ENCODE peak calls at places on chromosomes 7 and 10, in seven cellular contexts. M is AG04449; C is HFF-Myc; V is CD8-positive, alpha-beta T cell; X is tibial nerve; Z is fibroblast of pulmonary artery; D is transverse colon. J is an unnamed sample.

GRCh38 chr7:116661741-116662329 is 10.2 kb upstream of the MET start:
- DNase-seq in Z (no peak), M (no peak), D (no peak), X (no peak), V (no peak), C (no peak), J (no peak)

GRCh38 chr7:50363327-50364060 is 59.0 kb downstream of the IKZF1 start:
- DNase-seq in C (no peak), V (no peak), M (no peak), D (no peak), X (no peak), Z (no peak), J (no peak)

GRCh38 chr7:922334-923107 is 32.0 kb downstream of the ADAP1 start:
- DNase-seq in X (peak), Z (no peak), C (no peak), M (no peak), D (peak), V (peak), J (no peak)

GRCh38 chr7:104252409-104253134 is 44.8 kb upstream of the ORC5 start:
- DNase-seq in C (no peak), V (no peak), Z (peak), D (no peak), M (no peak), X (no peak), J (no peak)

GRCh38 chr7:5419523-5420107 is 4.0 kb downstream of the TNRC18 start:
- DNase-seq in V (no peak), Z (no peak), D (no peak), C (no peak), M (no peak), X (peak), J (no peak)

GRCh38 chr7:48250441-48250951 is 79.2 kb downstream of the ABCA13 start:
- DNase-seq in D (no peak), C (no peak), X (no peak), V (no peak), Z (peak), M (no peak), J (no peak)

GRCh38 chr10:8319704-8320103 is 265.2 kb downstream of the GATA3 start:
- DNase-seq in C (no peak), V (no peak), D (no peak), M (no peak), X (no peak), Z (no peak), J (no peak)

GRCh38 chr10:73818402-73818801 is 7.0 kb upstream of the NDST2 start:
- DNase-seq in C (no peak), M (no peak), V (no peak), X (no peak), D (no peak), Z (no peak), J (no peak)

GRCh38 chr10:59557052-59557451 is 152.6 kb downstream of the SLC16A9 start:
- DNase-seq in D (no peak), V (no peak), M (no peak), X (no peak), Z (peak), C (no peak), J (no peak)

GRCh38 chr7:55776196-55776595 is 86.4 kb downstream of the SEPTIN14 start:
- DNase-seq in X (no peak), D (no peak), Z (no peak), M (no peak), V (no peak), C (no peak), J (no peak)

GRCh38 chr10:97279121-97279815 is 13.2 kb downstream of the ARHGAP19 start:
- DNase-seq in D (peak), X (no peak), C (no peak), M (no peak), V (no peak), Z (peak), J (no peak)

GRCh38 chr7:23462846-23463245 is 7.4 kb downstream of the IGF2BP3 start:
- DNase-seq in V (no peak), M (no peak), C (no peak), D (no peak), Z (peak), X (no peak), J (no peak)

GRCh38 chr10:133397938-133398337 is 4.0 kb downstream of the MTG1 start:
- DNase-seq in D (no peak), M (no peak), V (no peak), Z (no peak), C (no peak), X (no peak), J (no peak)

GRCh38 chr10:72754275-72755032 is 62.5 kb downstream of the MCU start:
- DNase-seq in Z (no peak), C (no peak), V (no peak), D (no peak), X (no peak), M (no peak), J (no peak)

DNA sequence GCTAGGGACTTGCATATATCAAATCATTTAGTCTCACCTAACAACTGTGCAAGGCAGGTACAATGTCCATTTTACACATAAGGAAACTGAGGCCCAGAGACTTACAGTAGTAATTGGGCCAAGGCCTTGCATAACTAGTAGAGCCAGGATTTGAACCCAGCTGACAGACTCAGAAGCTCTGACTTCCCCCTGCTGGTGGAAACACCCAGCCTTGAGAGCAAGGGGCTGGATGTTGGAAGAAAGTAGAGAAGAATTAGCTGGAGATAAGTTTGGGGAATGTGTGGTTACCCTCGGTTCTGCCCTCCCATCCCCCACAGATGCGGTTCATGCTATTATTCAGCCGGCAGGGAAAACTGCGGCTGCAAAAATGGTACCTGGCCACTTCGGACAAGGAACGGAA is 2.0 kb downstream of the AP1S1 start:
- DNase-seq in M (no peak), D (no peak), Z (no peak), V (no peak), X (no peak), C (no peak), J (no peak)
- TF ChIP-seq CTCF in M (no peak), D (no peak), Z (peak), V (no peak), X (no peak), C (peak), J (no peak)

GRCh38 chr10:1169981-1170866 is 114.0 kb downstream of the WDR37 start:
- DNase-seq in Z (no peak), C (no peak), V (no peak), D (no peak), X (no peak), M (no peak), J (no peak)
- TF ChIP-seq CTCF in Z (no peak), C (no peak), V (no peak), D (no peak), X (no peak), M (no peak), J (no peak)

GRCh38 chr10:34524369-34525091 is 290.6 kb downstream of the PARD3 start:
- DNase-seq in M (no peak), V (no peak), X (no peak), D (no peak), C (no peak), Z (no peak), J (no peak)

GRCh38 chr10:34520084-34520483 is 295.0 kb downstream of the PARD3 start:
- DNase-seq in Z (no peak), C (no peak), X (no peak), M (no peak), V (no peak), D (no peak), J (no peak)

GRCh38 chr10:34520510-34520909 is 294.6 kb downstream of the PARD3 start:
- DNase-seq in Z (no peak), C (no peak), M (no peak), V (no peak), X (no peak), D (no peak), J (no peak)

GRCh38 chr10:34523017-34523767 is 291.9 kb downstream of the PARD3 start:
- DNase-seq in C (no peak), X (no peak), M (no peak), V (no peak), D (no peak), Z (no peak), J (no peak)

DNA sequence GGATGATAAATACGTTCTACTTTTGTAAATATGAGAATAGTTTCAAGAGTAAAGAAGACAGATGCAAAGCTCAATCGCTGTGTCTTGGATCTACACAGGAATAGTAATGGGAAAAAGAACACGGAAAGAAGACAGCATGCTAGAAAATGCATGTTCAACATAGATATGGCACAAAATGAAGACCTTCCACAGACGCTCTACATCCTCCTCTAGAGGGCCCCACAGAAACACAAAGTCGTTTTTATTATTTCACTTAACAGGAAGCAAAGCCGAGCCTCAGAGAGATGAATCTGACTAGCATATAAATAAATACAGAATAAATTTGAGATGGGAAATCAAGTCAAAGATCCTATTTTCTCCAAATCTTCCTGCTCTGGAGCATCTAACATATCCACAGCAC is 292.6 kb downstream of the PARD3 start:
- DNase-seq in Z (peak), X (no peak), D (no peak), M (no peak), C (no peak), V (no peak), J (peak)
- TF ChIP-seq CTCF in Z (peak), X (peak), D (peak), M (peak), C (no peak), V (no peak), J (peak)

GRCh38 chr10:102394079-102394800 is 1.3 kb upstream of the NFKB2 start:
- DNase-seq in Z (peak), V (peak), D (peak), X (peak), C (peak), M (peak), J (peak)
- TF ChIP-seq CTCF in Z (no peak), V (no peak), D (peak), X (no peak), C (no peak), M (no peak), J (no peak)

DNA sequence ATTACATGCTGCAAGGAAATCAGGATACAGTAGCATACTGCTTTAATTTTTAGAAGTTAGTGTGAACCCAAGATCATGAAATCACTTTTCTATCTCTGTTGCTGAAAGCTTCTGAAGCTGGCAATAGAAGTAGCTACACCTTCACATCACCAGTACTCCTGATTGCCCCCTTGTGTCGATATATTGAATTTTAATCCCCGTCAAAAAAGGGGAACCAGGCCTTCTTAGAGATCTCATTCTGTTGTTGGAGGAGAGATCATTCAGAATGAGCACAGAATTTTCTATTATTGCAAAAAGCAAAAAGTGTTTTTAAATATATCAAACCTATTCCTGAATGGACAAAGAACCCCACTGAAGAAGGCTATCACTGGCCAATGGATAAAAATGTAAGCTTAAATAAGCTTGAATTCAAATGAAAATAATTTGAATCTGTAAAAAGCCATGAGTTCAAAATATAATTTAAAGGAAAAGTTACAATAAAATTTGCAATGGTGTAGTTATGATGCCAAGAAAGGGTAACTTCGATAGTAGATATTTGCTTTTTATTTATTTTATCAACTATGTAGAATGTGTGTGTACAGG is 39.7 kb upstream of the TEX47 start:
- DNase-seq in C (no peak), Z (peak), V (no peak), X (no peak), M (no peak), D (no peak), J (peak)
- TF ChIP-seq CTCF in C (peak), Z (peak), V (no peak), X (no peak), M (peak), D (peak), J (peak)

GRCh38 chr7:73811760-73812168 is 19.0 kb upstream of the CLDN4 start:
- DNase-seq in X (no peak), D (peak), V (peak), C (no peak), Z (peak), M (no peak), J (peak)

GRCh38 chr7:73810991-73811360 is 19.8 kb upstream of the CLDN4 start:
- DNase-seq in C (no peak), X (no peak), V (no peak), Z (no peak), M (no peak), D (no peak), J (no peak)

GRCh38 chr7:73815436-73815835 is 15.4 kb upstream of the CLDN4 start:
- DNase-seq in D (no peak), Z (no peak), X (no peak), M (no peak), C (no peak), V (no peak), J (no peak)

GRCh38 chr7:73809454-73810090 is 21.2 kb upstream of the CLDN4 start:
- DNase-seq in V (no peak), M (no peak), D (peak), X (no peak), Z (no peak), C (no peak), J (no peak)

DNA sequence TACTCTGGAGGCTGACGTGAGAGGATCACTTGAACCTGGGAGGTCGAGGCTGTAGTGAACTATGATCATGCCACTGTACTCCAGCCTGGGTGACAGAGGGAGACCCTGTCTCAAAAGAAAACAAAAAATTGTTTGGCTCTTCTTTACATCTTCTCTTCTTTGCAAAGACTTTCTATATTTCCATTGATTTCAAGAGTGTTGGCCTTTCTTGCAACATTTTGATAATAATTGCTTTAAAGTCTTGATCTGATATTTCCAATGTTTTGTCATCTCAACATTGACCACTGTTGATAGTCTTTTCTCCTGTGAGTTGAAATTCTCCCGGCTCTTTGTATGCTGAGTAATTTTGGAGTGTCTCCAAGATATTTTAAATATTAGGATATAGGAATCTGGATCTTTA is 17.8 kb upstream of the CLDN4 start:
- DNase-seq in X (no peak), C (no peak), V (no peak), Z (no peak), M (no peak), D (no peak), J (no peak)
- TF ChIP-seq CTCF in X (no peak), C (no peak), V (no peak), Z (no peak), M (no peak), D (no peak), J (no peak)

DNA sequence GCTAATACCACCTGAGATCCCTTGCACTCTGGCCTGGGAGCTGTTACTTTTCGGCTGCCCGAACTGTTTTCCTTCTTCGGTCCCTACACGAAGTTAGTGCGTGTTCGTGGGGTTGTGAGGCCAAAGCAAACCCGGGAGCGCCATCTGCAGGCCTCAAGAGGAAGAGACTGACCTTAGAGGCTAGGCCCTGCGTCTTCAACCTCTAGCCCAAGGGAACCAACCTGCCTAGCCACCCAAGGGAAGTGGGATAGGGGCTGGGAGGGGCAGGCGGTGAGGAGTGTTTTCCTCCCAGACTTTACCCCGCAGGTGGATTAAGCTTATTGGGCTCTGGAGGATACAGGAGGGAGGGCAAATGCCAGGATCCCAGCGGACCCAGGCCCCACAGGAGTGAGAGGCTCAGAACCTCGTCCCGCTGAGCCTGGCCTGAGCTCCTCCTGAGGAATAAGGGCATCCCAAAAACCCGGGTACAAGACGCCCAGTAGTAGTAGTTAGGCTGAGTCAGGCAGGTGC is 1.7 kb upstream of the PAX2 start:
- DNase-seq in D (peak), M (no peak), X (no peak), V (peak), C (peak), Z (peak), J (peak)
- TF ChIP-seq CTCF in D (peak), M (peak), X (peak), V (peak), C (peak), Z (peak), J (peak)

GRCh38 chr7:64945481-64945756 is 42.3 kb downstream of the ZNF273 start:
- DNase-seq in M (no peak), V (no peak), D (no peak), Z (no peak), C (no peak), X (no peak), J (no peak)

GRCh38 chr7:64947252-64948000 is 43.4 kb downstream of the ZNF117 start:
- DNase-seq in V (no peak), Z (no peak), D (no peak), M (no peak), X (no peak), C (no peak), J (no peak)

GRCh38 chr7:64945776-64946175 is 42.7 kb downstream of the ZNF273 start:
- DNase-seq in Z (no peak), X (no peak), V (no peak), C (no peak), D (no peak), M (no peak), J (no peak)

GRCh38 chr7:64951250-64951848 is 39.5 kb downstream of the ZNF117 start:
- DNase-seq in M (peak), C (peak), V (no peak), X (no peak), Z (peak), D (no peak), J (peak)

GRCh38 chr7:64946772-64947171 is 43.7 kb downstream of the ZNF273 start:
- DNase-seq in C (no peak), Z (peak), M (no peak), D (no peak), V (no peak), X (no peak), J (peak)
- TF ChIP-seq CTCF in C (peak), Z (peak), M (no peak), D (no peak), V (no peak), X (no peak), J (peak)

J was measured in GM10248.